ENCODE peak calls at places on chromosome 3, in five cellular contexts. B is neuronal stem cell, W is bronchial epithelial cell, Z is psoas muscle, M is H7. G is an unnamed sample.

GRCh38 chr3:15630646-15631350 is 29.3 kb downstream of the BTD start:
- DNase-seq in M (no peak), Z (no peak), B (no peak), W (peak; percentile 85), G (peak; percentile 50)

GRCh38 chr3:122560680-122561079 is 3.4 kb downstream of the PARP9 start:
- DNase-seq in B (no peak), W (peak; percentile 72), M (peak; percentile 40), Z (no peak), G (peak; percentile 67)

GRCh38 chr3:100957407-100958100 is 35.7 kb downstream of the ABI3BP start:
- DNase-seq in M (no peak), Z (no peak), W (no peak), B (no peak), G (no peak)

GRCh38 chr3:41199866-41200668 is 762 bp downstream of the CTNNB1 start:
- DNase-seq in B (no peak), Z (no peak), W (peak; percentile 43), M (peak; percentile 89), G (peak; percentile 43)

GRCh38 chr3:170523248-170523647 is 62.6 kb downstream of the SLC7A14 start:
- DNase-seq in B (no peak), W (peak; percentile 70), Z (no peak), M (no peak), G (peak; percentile 30)

GRCh38 chr3:183824761-183825379 is 507 bp downstream of the MAP6D1 start:
- DNase-seq in B (no peak), W (no peak), M (peak; percentile 86), Z (no peak), G (no peak)

GRCh38 chr3:107271787-107272387 is 105.4 kb upstream of the CCDC54 start:
- DNase-seq in M (peak; percentile 13), Z (no peak), B (no peak), W (peak; percentile 55), G (peak; percentile 35)

GRCh38 chr3:196220991-196221390 is 4.7 kb downstream of the SLC51A start:
- DNase-seq in Z (no peak), M (no peak), B (no peak), W (no peak), G (no peak)

GRCh38 chr3:161213644-161214043 is 7.5 kb upstream of the NMD3 start:
- DNase-seq in Z (no peak), B (no peak), W (no peak), M (no peak), G (no peak)

GRCh38 chr3:47475029-47475569 is 642 bp downstream of the SCAP start:
- DNase-seq in Z (no peak), W (peak; percentile 34), B (no peak), M (peak; percentile 66), G (peak; percentile 46)

GRCh38 chr3:108124337-108125150 is 33.7 kb upstream of the CD47 start:
- DNase-seq in Z (no peak), B (no peak), M (no peak), W (no peak), G (no peak)

GRCh38 chr3:55567615-55568014 is 80.5 kb upstream of the WNT5A start:
- DNase-seq in B (no peak), W (no peak), M (no peak), Z (no peak), G (no peak)
- H3K36me3 ChIP-seq in B (no peaks in the 10 kb centered on the region), W (no peaks in the 10 kb centered on the region), M (no peaks in the 10 kb centered on the region), Z (no peaks in the 10 kb centered on the region), G (no peaks in the 10 kb centered on the region)

GRCh38 chr3:67389176-67389575 is 265.2 kb downstream of the SUCLG2 start:
- DNase-seq in B (no peak), W (no peak), M (no peak), Z (no peak), G (no peak)
- H3K36me3 ChIP-seq in B (no peaks in the 10 kb centered on the region), W (peaks cover 1% of the 10 kb centered on the region), M (no peaks in the 10 kb centered on the region), Z (no peaks in the 10 kb centered on the region), G (no peaks in the 10 kb centered on the region)

GRCh38 chr3:69031635-69032034 is 18.2 kb upstream of the EOGT start:
- DNase-seq in M (no peak), W (no peak), Z (no peak), B (no peak), G (no peak)
- H3K36me3 ChIP-seq in M (peaks cover 12% of the 10 kb centered on the region), W (peaks cover 7% of the 10 kb centered on the region), Z (peaks cover 100% of the 10 kb centered on the region), B (peaks cover 14% of the 10 kb centered on the region), G (peaks cover 46% of the 10 kb centered on the region)

GRCh38 chr3:56616479-56617006 is 59.6 kb downstream of the CCDC66 start:
- DNase-seq in B (no peak), W (no peak), Z (no peak), M (no peak), G (no peak)
- H3K36me3 ChIP-seq in B (peaks cover 6% of the 10 kb centered on the region), W (peaks cover 3% of the 10 kb centered on the region), Z (peaks cover 77% of the 10 kb centered on the region), M (peaks cover 3% of the 10 kb centered on the region), G (peaks cover 22% of the 10 kb centered on the region)

DNA sequence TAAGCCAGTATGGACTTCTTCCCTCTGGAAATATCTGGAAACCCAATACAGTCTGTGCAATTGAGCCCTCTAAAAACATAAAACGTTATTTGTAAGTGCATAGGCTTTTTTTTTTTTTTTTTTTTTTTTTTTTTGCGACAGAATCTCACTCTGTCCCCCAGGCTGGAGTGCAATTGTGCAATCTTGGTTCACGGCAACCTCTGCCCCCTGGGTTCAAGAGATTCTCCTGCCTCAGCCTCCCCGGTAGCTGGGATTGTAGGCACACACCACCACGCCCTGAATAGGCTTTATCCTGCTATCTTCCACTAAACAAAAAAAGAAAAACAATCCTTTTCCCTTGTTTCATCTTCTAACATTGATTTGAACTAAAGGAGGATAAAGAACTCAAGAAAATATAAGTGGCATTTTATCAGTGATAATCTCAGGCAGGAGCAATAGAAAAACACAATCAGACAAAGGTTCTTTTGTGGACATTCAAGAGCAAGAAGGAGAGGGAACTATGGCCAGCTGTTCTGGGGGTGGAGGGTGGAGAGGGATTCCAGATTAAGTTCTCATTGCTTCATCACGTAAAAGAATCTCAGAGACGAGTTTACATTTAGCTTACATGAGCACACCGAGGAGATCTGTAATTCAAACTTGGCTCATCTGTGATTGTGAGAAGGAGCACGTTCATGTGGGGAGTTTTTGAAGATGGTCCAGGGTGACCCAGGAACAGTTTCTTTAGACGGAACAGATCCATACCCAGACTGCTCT is 68.6 kb downstream of the ITGB5 start:
- DNase-seq in W (no peak), B (no peak), Z (no peak), M (no peak), G (peak; percentile 66)
- H3K36me3 ChIP-seq in W (no peaks in the 10 kb centered on the region), B (peaks cover 15% of the 10 kb centered on the region), Z (peaks cover 49% of the 10 kb centered on the region), M (peaks cover 50% of the 10 kb centered on the region), G (peaks cover 10% of the 10 kb centered on the region)

GRCh38 chr3:54951405-54951804 is 23.5 kb upstream of the LRTM1 start:
- DNase-seq in Z (peak; percentile 92), B (peak; percentile 36), W (peak; percentile 35), M (peak; percentile 68), G (peak; percentile 17)
- H3K36me3 ChIP-seq in Z (no peaks in the 10 kb centered on the region), B (no peaks in the 10 kb centered on the region), W (no peaks in the 10 kb centered on the region), M (no peaks in the 10 kb centered on the region), G (no peaks in the 10 kb centered on the region)